ENCODE peak calls at places on chromosome 19, in ten cellular contexts. V is transverse colon; J is foreskin fibroblast; Y is fibroblast of the aortic adventitia; B is cardiac fibroblast; H is activated CD8-positive, alpha-beta T cell treated with anti-CD3 and anti-CD28 coated beads for 36 hours; E is colonic mucosa; N is choroid plexus epithelial cell; A is breast epithelium; R is fibroblast of lung. X is an unnamed sample.

GRCh38 chr19:5935473-5936307 is 21.6 kb downstream of the CAPS start:
- DNase-seq in V (no peak), J (no peak), Y (no peak), B (no peak), H (no peak), E (no peak), N (no peak), A (no peak), R (no peak), X (no peak)

GRCh38 chr19:18762125-18763023 is 28.7 kb downstream of the COMP start:
- DNase-seq in V (peak; percentile 87), J (no peak), Y (peak; percentile 64), B (peak; percentile 18), H (no peak), E (peak; percentile 94), N (peak; percentile 57), A (peak; percentile 95), R (peak; percentile 56), X (no peak)

GRCh38 chr19:50510700-50511068 is 307 bp downstream of the JOSD2 start:
- DNase-seq in V (no peak), J (no peak), Y (peak; percentile 8), B (peak; percentile 17), H (no peak), E (no peak), N (peak; percentile 28), A (no peak), R (peak; percentile 5), X (no peak)

GRCh38 chr19:42269518-42270345 is 680 bp downstream of the CIC start:
- DNase-seq in V (no peak), J (no peak), Y (no peak), B (peak; percentile 20), H (no peak), E (peak; percentile 52), N (no peak), A (peak; percentile 58), R (no peak), X (no peak)

GRCh38 chr19:17719730-17720486 is 628 bp downstream of the MAP1S start:
- DNase-seq in V (peak; percentile 65), J (no peak), Y (no peak), B (no peak), H (peak; percentile 64), E (peak; percentile 60), N (no peak), A (peak; percentile 52), R (no peak), X (peak; percentile 37)

GRCh38 chr19:19447536-19448237 is 42.2 kb downstream of the GATAD2A start:
- DNase-seq in V (no peak), J (peak; percentile 16), Y (peak; percentile 28), B (no peak), H (peak; percentile 70), E (no peak), N (peak; percentile 34), A (no peak), R (no peak), X (peak; percentile 31)

GRCh38 chr19:49506575-49507105 is 5.8 kb upstream of the FCGRT start:
- DNase-seq in V (peak; percentile 83), J (peak; percentile 29), Y (peak; percentile 47), B (peak; percentile 62), H (peak; percentile 85), E (peak; percentile 88), N (peak; percentile 59), A (no peak), R (no peak), X (peak; percentile 80)

GRCh38 chr19:6423499-6424189 is 967 bp downstream of the KHSRP start:
- DNase-seq in V (peak; percentile 39), J (peak; percentile 44), Y (peak; percentile 40), B (peak; percentile 60), H (peak; percentile 64), E (peak; percentile 55), N (peak; percentile 66), A (no peak), R (peak; percentile 37), X (peak; percentile 57)

GRCh38 chr19:38229585-38230073 is 5.6 kb upstream of the DPF1 start:
- DNase-seq in V (peak; percentile 35), J (peak; percentile 95), Y (peak; percentile 79), B (peak; percentile 75), H (peak; percentile 81), E (no peak), N (peak; percentile 90), A (no peak), R (peak; percentile 89), X (peak; percentile 74)

GRCh38 chr19:57302727-57303401 is 17.4 kb upstream of the ZNF543 start:
- DNase-seq in V (no peak), J (no peak), Y (no peak), B (peak; percentile 55), H (no peak), E (no peak), N (peak; percentile 69), A (no peak), R (no peak), X (no peak)

GRCh38 chr19:49930483-49931011 is 1.2 kb upstream of the NUP62 start:
- DNase-seq in V (peak; percentile 24), J (no peak), Y (peak; percentile 75), B (peak; percentile 57), H (peak; percentile 23), E (peak; percentile 36), N (no peak), A (no peak), R (no peak), X (no peak)

GRCh38 chr19:4971424-4971793 is 2.5 kb downstream of the KDM4B start:
- DNase-seq in V (peak; percentile 65), J (no peak), Y (no peak), B (peak; percentile 17), H (peak; percentile 68), E (peak; percentile 76), N (peak; percentile 23), A (peak; percentile 52), R (no peak), X (no peak)

GRCh38 chr19:40614595-40615411 is 13.6 kb downstream of the LTBP4 start:
- DNase-seq in V (peak; percentile 93), J (peak; percentile 98), Y (peak; percentile 95), B (peak; percentile 97), H (peak; percentile 98), E (peak; percentile 99), N (peak; percentile 96), A (peak; percentile 75), R (peak; percentile 98), X (no peak)

GRCh38 chr19:41437944-41438574 is 1.7 kb downstream of the DMAC2 start:
- DNase-seq in V (no peak), J (no peak), Y (no peak), B (no peak), H (no peak), E (no peak), N (no peak), A (no peak), R (no peak), X (no peak)

GRCh38 chr19:39543477-39543857 is 3.5 kb upstream of the EID2 start:
- DNase-seq in V (no peak), J (no peak), Y (no peak), B (no peak), H (no peak), E (no peak), N (no peak), A (no peak), R (no peak), X (no peak)

GRCh38 chr19:39539165-39539518 is 819 bp downstream of the EID2 start:
- DNase-seq in V (no peak), J (peak; percentile 9), Y (peak; percentile 53), B (peak; percentile 53), H (no peak), E (no peak), N (no peak), A (no peak), R (no peak), X (no peak)

GRCh38 chr19:39542198-39542597 is 2.2 kb upstream of the EID2 start:
- DNase-seq in V (no peak), J (no peak), Y (no peak), B (peak; percentile 28), H (no peak), E (no peak), N (no peak), A (no peak), R (no peak), X (no peak)

GRCh38 chr19:39539519-39540332 is at the start of gene EID2:
- DNase-seq in V (peak; percentile 96), J (peak; percentile 91), Y (peak; percentile 95), B (peak; percentile 95), H (peak; percentile 97), E (peak; percentile 96), N (peak; percentile 96), A (peak; percentile 91), R (peak; percentile 95), X (peak; percentile 89)

DNA sequence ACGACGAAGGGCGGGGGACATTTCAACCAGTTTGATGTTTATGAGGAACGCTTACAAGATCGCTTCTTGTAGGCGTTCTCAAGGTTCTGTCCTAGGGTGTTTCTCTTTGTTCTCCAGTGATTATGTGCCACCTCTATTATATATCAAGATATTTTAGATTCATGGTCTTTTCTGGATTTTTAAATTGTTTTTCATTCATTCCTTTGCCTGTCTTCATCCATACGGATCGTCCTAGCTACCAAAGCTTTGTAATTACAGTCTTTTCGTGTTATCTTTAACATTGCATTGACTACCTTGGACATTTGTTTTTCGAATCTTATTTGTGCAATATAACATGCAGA is 342 bp upstream of the EID2 start:
- DNase-seq in V (no peak), J (no peak), Y (no peak), B (no peak), H (no peak), E (no peak), N (no peak), A (no peak), R (no peak), X (no peak)
- TF ChIP-seq CTCF in V (no peak), J (no peak), Y (no peak), B (no peak), H (peak; percentile 62), E (no peak), N (no peak), A (no peak), R (no peak), X (no peak)

GRCh38 chr19:35236638-35237400 is 8.3 kb upstream of the FAM187B start:
- DNase-seq in V (peak; percentile 28), J (no peak), Y (no peak), B (no peak), H (peak; percentile 46), E (no peak), N (no peak), A (no peak), R (no peak), X (peak; percentile 16)
- TF ChIP-seq CTCF in V (no peak), J (no peak), Y (no peak), B (no peak), H (no peak), E (no peak), N (peak; percentile 10), A (no peak), R (no peak), X (peak; percentile 1)

GRCh38 chr19:29966594-29967249 is 24.7 kb downstream of the URI1 start:
- DNase-seq in V (no peak), J (no peak), Y (peak; percentile 56), B (peak; percentile 42), H (no peak), E (no peak), N (peak; percentile 49), A (no peak), R (peak; percentile 57), X (peak; percentile 25)
- TF ChIP-seq CTCF in V (no peak), J (no peak), Y (peak; percentile 42), B (peak; percentile 30), H (no peak), E (no peak), N (peak; percentile 35), A (no peak), R (no peak), X (no peak)

DNA sequence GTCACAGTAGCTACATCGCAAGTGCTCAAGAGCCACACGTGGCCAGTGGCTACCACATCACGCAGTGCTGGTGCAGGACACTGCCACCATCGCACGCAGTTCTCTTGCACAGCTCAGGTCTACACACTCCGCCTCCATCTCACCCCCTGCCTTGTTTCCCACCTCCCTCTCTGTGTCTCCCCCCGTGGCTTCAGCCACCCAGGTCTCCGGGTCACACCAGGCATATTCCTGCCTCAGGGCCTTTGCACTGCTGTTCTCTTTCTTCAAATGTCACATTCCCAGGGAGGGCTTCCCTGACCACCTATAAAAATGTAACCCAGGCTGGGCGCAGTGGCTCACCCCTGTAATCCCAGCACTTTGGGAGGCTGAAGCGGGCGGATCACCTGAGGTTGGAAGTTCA is 10.6 kb downstream of the CCDC8 start:
- DNase-seq in V (no peak), J (no peak), Y (no peak), B (no peak), H (no peak), E (no peak), N (no peak), A (no peak), R (no peak), X (no peak)
- TF ChIP-seq CTCF in V (no peak), J (no peak), Y (no peak), B (no peak), H (no peak), E (no peak), N (no peak), A (no peak), R (no peak), X (no peak)

X was measured in NB4.